ENCODE peak calls at places on chromosomes 4 and X, in nine cellular contexts. One of them, this sample, is unnamed.

GRCh38 chr4:2469192-2469984 is 482 bp downstream of the RNF4 start:
- DNase-seq in left lung: peak
- DNase-seq in kidney: peak
- DNase-seq in left ventricle myocardium inferior: peak
- DNase-seq in progenitor cell of endocrine pancreas: no peak
- DNase-seq in lung: peak
- DNase-seq in thyroid gland: peak
- DNase-seq in A673: peak
- DNase-seq in brain microvascular endothelial cell: no peak
- DNase-seq in this sample: no peak

GRCh38 chr4:104491396-104491821 is 3.3 kb downstream of the CXXC4 start:
- DNase-seq in left lung: peak
- DNase-seq in kidney: peak
- DNase-seq in left ventricle myocardium inferior: peak
- DNase-seq in progenitor cell of endocrine pancreas: peak
- DNase-seq in lung: no peak
- DNase-seq in thyroid gland: peak
- DNase-seq in A673: peak
- DNase-seq in brain microvascular endothelial cell: no peak
- DNase-seq in this sample: peak

GRCh38 chr4:16617416-16617815 is 281.0 kb downstream of the LDB2 start:
- DNase-seq in left lung: no peak
- DNase-seq in kidney: no peak
- DNase-seq in left ventricle myocardium inferior: no peak
- DNase-seq in progenitor cell of endocrine pancreas: no peak
- DNase-seq in lung: no peak
- DNase-seq in thyroid gland: no peak
- DNase-seq in A673: no peak
- DNase-seq in brain microvascular endothelial cell: peak
- DNase-seq in this sample: peak

GRCh38 chr4:74451214-74451661 is 6.3 kb downstream of the AREG start:
- DNase-seq in left lung: no peak
- DNase-seq in kidney: no peak
- DNase-seq in left ventricle myocardium inferior: no peak
- DNase-seq in progenitor cell of endocrine pancreas: no peak
- DNase-seq in lung: no peak
- DNase-seq in thyroid gland: no peak
- DNase-seq in A673: peak
- DNase-seq in brain microvascular endothelial cell: peak
- DNase-seq in this sample: peak

GRCh38 chrX:154381271-154381670 is 2.2 kb downstream of the EMD start:
- DNase-seq in left lung: no peak
- DNase-seq in kidney: no peak
- DNase-seq in left ventricle myocardium inferior: no peak
- DNase-seq in progenitor cell of endocrine pancreas: no peak
- DNase-seq in lung: no peak
- DNase-seq in thyroid gland: no peak
- DNase-seq in A673: no peak
- DNase-seq in brain microvascular endothelial cell: no peak
- DNase-seq in this sample: no peak

GRCh38 chr4:6687947-6688878 is 5.5 kb upstream of the S100P start:
- DNase-seq in left lung: peak
- DNase-seq in kidney: no peak
- DNase-seq in left ventricle myocardium inferior: no peak
- DNase-seq in progenitor cell of endocrine pancreas: no peak
- DNase-seq in lung: no peak
- DNase-seq in thyroid gland: no peak
- DNase-seq in A673: no peak
- DNase-seq in brain microvascular endothelial cell: no peak
- DNase-seq in this sample: no peak

GRCh38 chr4:56656346-56656643 is 24.8 kb downstream of the HOPX start:
- DNase-seq in left lung: no peak
- DNase-seq in kidney: peak
- DNase-seq in left ventricle myocardium inferior: peak
- DNase-seq in progenitor cell of endocrine pancreas: no peak
- DNase-seq in lung: no peak
- DNase-seq in thyroid gland: no peak
- DNase-seq in A673: no peak
- DNase-seq in brain microvascular endothelial cell: no peak
- DNase-seq in this sample: no peak

GRCh38 chr4:879730-880079 is 52.4 kb downstream of the GAK start:
- DNase-seq in left lung: no peak
- DNase-seq in kidney: no peak
- DNase-seq in left ventricle myocardium inferior: no peak
- DNase-seq in progenitor cell of endocrine pancreas: no peak
- DNase-seq in lung: no peak
- DNase-seq in thyroid gland: no peak
- DNase-seq in A673: no peak
- DNase-seq in brain microvascular endothelial cell: no peak
- DNase-seq in this sample: no peak

GRCh38 chr4:7200801-7201200 is 8.5 kb downstream of the SORCS2 start:
- DNase-seq in left lung: no peak
- DNase-seq in kidney: peak
- DNase-seq in left ventricle myocardium inferior: no peak
- DNase-seq in progenitor cell of endocrine pancreas: no peak
- DNase-seq in lung: no peak
- DNase-seq in thyroid gland: no peak
- DNase-seq in A673: no peak
- DNase-seq in brain microvascular endothelial cell: no peak
- DNase-seq in this sample: no peak

GRCh38 chr4:27001398-27002164 is 140.9 kb downstream of the STIM2 start:
- DNase-seq in left lung: no peak
- DNase-seq in kidney: no peak
- DNase-seq in left ventricle myocardium inferior: no peak
- DNase-seq in progenitor cell of endocrine pancreas: no peak
- DNase-seq in lung: no peak
- DNase-seq in thyroid gland: no peak
- DNase-seq in A673: no peak
- DNase-seq in brain microvascular endothelial cell: no peak
- DNase-seq in this sample: no peak
- TF ChIP-seq CTCF in left lung: no peak
- TF ChIP-seq CTCF in kidney: no peak
- TF ChIP-seq CTCF in left ventricle myocardium inferior: no peak
- TF ChIP-seq CTCF in progenitor cell of endocrine pancreas: no peak
- TF ChIP-seq CTCF in lung: no peak
- TF ChIP-seq CTCF in thyroid gland: no peak
- TF ChIP-seq CTCF in A673: no peak
- TF ChIP-seq CTCF in brain microvascular endothelial cell: no peak
- TF ChIP-seq CTCF in this sample: no peak

DNA sequence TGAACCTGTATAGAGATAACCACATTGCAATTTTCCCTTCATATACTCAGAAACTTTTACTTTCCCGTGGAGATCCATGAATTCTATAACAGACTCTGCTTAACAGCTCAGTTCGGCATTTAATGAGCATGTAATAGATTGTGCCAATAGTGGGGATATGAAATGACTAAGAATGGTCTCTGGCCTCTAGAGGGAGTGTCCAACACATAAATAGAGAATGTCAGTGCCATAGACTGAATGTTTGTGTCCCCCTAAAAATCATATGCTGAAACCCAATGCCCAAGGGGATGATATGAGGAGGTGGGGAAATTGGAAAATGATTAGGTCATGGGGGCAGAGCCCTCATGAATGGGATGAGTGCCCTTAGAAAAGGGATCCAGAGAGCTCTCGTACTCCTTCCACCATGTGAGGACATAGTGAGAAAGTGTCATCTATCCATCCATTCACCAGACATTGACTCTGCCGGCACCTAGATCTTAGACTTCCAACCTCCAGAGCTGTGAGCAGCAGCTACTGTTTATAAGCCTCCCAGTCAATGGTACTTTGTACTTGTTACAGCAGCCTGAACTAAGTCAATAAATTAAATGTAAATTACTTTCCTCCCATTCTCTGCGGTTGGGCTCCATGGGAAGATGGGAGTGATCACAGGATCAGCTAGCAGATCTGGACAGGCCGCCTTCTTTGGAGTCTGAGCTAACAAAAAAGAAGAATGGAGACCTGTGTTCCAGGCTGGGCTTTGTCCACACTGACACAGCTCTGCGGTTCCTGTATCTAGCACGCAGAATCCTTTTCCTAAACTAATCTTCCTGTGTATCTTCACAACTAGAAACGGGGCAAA is 28.1 kb upstream of the HPSE start:
- DNase-seq in left lung: no peak
- DNase-seq in kidney: no peak
- DNase-seq in left ventricle myocardium inferior: no peak
- DNase-seq in progenitor cell of endocrine pancreas: no peak
- DNase-seq in lung: no peak
- DNase-seq in thyroid gland: no peak
- DNase-seq in A673: peak
- DNase-seq in brain microvascular endothelial cell: peak
- DNase-seq in this sample: peak
- TF ChIP-seq CTCF in left lung: no peak
- TF ChIP-seq CTCF in kidney: no peak
- TF ChIP-seq CTCF in left ventricle myocardium inferior: peak
- TF ChIP-seq CTCF in progenitor cell of endocrine pancreas: peak
- TF ChIP-seq CTCF in lung: no peak
- TF ChIP-seq CTCF in thyroid gland: no peak
- TF ChIP-seq CTCF in A673: peak
- TF ChIP-seq CTCF in brain microvascular endothelial cell: peak
- TF ChIP-seq CTCF in this sample: peak

DNA sequence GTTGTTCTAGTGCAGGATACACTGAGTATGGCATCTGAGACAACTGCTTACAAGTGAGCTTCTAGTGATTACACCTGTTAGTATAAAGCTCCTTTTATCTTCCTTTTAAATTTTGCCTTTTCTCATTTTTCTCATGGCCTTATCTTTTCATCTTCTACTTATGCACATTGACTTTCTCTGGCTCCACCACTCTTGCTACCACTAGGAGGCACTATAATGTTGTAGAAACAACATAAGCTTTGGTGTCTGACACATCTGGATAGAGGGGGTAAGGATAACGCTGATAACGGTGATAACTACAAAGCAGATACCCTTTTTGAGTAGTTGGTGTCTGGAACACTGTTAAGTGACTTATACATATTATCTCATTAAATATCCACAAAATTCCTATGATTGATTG is 187.4 kb upstream of the TEX13C start:
- DNase-seq in left lung: no peak
- DNase-seq in kidney: no peak
- DNase-seq in left ventricle myocardium inferior: no peak
- DNase-seq in progenitor cell of endocrine pancreas: no peak
- DNase-seq in lung: no peak
- DNase-seq in thyroid gland: no peak
- DNase-seq in A673: peak
- DNase-seq in brain microvascular endothelial cell: no peak
- DNase-seq in this sample: no peak
- TF ChIP-seq CTCF in left lung: no peak
- TF ChIP-seq CTCF in kidney: peak
- TF ChIP-seq CTCF in left ventricle myocardium inferior: no peak
- TF ChIP-seq CTCF in progenitor cell of endocrine pancreas: peak
- TF ChIP-seq CTCF in lung: no peak
- TF ChIP-seq CTCF in thyroid gland: no peak
- TF ChIP-seq CTCF in A673: peak
- TF ChIP-seq CTCF in brain microvascular endothelial cell: no peak
- TF ChIP-seq CTCF in this sample: no peak

GRCh38 chr4:182862166-182862875 is 54.9 kb downstream of the DCTD start:
- DNase-seq in left lung: no peak
- DNase-seq in kidney: no peak
- DNase-seq in left ventricle myocardium inferior: no peak
- DNase-seq in progenitor cell of endocrine pancreas: no peak
- DNase-seq in lung: no peak
- DNase-seq in thyroid gland: peak
- DNase-seq in A673: no peak
- DNase-seq in brain microvascular endothelial cell: no peak
- DNase-seq in this sample: no peak
- TF ChIP-seq CTCF in left lung: no peak
- TF ChIP-seq CTCF in kidney: no peak
- TF ChIP-seq CTCF in left ventricle myocardium inferior: no peak
- TF ChIP-seq CTCF in progenitor cell of endocrine pancreas: peak
- TF ChIP-seq CTCF in lung: no peak
- TF ChIP-seq CTCF in thyroid gland: no peak
- TF ChIP-seq CTCF in A673: no peak
- TF ChIP-seq CTCF in brain microvascular endothelial cell: peak
- TF ChIP-seq CTCF in this sample: no peak

DNA sequence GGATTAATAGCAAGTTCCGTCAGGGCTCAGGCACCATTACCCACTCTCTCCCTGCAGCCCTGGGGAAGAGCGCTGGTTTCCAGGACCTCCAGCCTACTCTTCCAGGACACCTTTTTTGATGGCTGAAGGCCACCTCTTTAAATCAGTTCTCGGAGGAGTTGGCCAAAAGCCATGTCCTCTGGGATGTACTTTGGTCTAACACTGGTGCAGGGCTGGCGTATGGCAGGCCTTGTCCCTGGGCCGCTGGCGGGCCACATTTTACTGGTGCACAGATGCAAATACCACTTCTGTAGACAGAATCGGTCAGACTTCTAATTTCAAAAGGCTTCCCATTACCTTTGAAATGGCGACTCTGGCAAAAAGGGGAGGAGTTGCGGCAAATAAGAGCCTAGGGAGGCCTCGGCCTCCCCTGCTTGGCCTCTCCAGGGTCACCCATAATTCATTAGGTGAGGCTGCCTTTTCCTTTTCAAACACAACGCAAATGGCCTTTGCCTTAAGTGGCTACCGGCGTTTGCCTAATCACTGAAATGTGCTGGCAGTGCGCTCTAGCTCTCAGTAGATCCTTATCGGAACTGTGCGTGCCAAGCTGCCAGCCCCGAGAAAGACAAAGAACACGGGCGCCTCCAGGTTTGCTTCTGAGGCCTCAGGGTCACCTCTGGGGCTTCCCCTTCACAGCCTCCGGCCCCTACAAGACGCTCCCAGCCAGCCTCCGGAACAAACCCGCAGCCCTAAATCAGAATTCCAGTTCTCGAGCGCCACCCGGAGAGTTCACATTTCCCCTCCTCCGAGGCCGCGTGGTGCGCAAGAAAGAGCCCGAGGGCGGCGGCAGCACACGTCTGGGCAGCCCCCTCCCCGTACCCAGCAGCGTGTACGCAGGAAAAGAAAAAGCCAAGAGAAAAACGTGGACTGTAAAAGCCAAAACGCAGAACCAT is 76.2 kb upstream of the BCOR start:
- DNase-seq in left lung: peak
- DNase-seq in kidney: no peak
- DNase-seq in left ventricle myocardium inferior: no peak
- DNase-seq in progenitor cell of endocrine pancreas: no peak
- DNase-seq in lung: peak
- DNase-seq in thyroid gland: peak
- DNase-seq in A673: peak
- DNase-seq in brain microvascular endothelial cell: no peak
- DNase-seq in this sample: no peak
- TF ChIP-seq CTCF in left lung: no peak
- TF ChIP-seq CTCF in kidney: no peak
- TF ChIP-seq CTCF in left ventricle myocardium inferior: no peak
- TF ChIP-seq CTCF in progenitor cell of endocrine pancreas: no peak
- TF ChIP-seq CTCF in lung: no peak
- TF ChIP-seq CTCF in thyroid gland: no peak
- TF ChIP-seq CTCF in A673: peak
- TF ChIP-seq CTCF in brain microvascular endothelial cell: no peak
- TF ChIP-seq CTCF in this sample: no peak

GRCh38 chr4:55347610-55348228 is 1.7 kb downstream of the SRD5A3 start:
- DNase-seq in left lung: no peak
- DNase-seq in kidney: no peak
- DNase-seq in left ventricle myocardium inferior: no peak
- DNase-seq in progenitor cell of endocrine pancreas: no peak
- DNase-seq in lung: peak
- DNase-seq in thyroid gland: no peak
- DNase-seq in A673: no peak
- DNase-seq in brain microvascular endothelial cell: no peak
- DNase-seq in this sample: no peak
- TF ChIP-seq CTCF in left lung: no peak
- TF ChIP-seq CTCF in kidney: no peak
- TF ChIP-seq CTCF in left ventricle myocardium inferior: no peak
- TF ChIP-seq CTCF in progenitor cell of endocrine pancreas: no peak
- TF ChIP-seq CTCF in lung: no peak
- TF ChIP-seq CTCF in thyroid gland: no peak
- TF ChIP-seq CTCF in A673: no peak
- TF ChIP-seq CTCF in brain microvascular endothelial cell: no peak
- TF ChIP-seq CTCF in this sample: no peak

GRCh38 chrX:40663880-40664630 is 16.7 kb upstream of the CXorf38 start:
- DNase-seq in left lung: no peak
- DNase-seq in kidney: no peak
- DNase-seq in left ventricle myocardium inferior: no peak
- DNase-seq in progenitor cell of endocrine pancreas: no peak
- DNase-seq in lung: no peak
- DNase-seq in thyroid gland: peak
- DNase-seq in A673: no peak
- DNase-seq in brain microvascular endothelial cell: peak
- DNase-seq in this sample: peak
- TF ChIP-seq CTCF in left lung: no peak
- TF ChIP-seq CTCF in kidney: no peak
- TF ChIP-seq CTCF in left ventricle myocardium inferior: peak
- TF ChIP-seq CTCF in progenitor cell of endocrine pancreas: peak
- TF ChIP-seq CTCF in lung: no peak
- TF ChIP-seq CTCF in thyroid gland: peak
- TF ChIP-seq CTCF in A673: peak
- TF ChIP-seq CTCF in brain microvascular endothelial cell: peak
- TF ChIP-seq CTCF in this sample: peak